ENCODE peak calls at places on chromosomes 16 and 17, in five cellular contexts. X is thyroid gland, J is HL-60, D is neural progenitor cell, N is left lung. G is an unnamed sample.

GRCh38 chr17:40541873-40542561 is 23.3 kb downstream of the CCR7 start:
- DNase-seq in X (peak), J (no peak), D (no peak), N (peak), G (no peak)

GRCh38 chr16:9138731-9139501 is 47.5 kb downstream of the HAPSTR1 start:
- DNase-seq in D (peak), J (peak), N (peak), X (peak), G (peak)

GRCh38 chr17:9498490-9498889 is 77.1 kb downstream of the STX8 start:
- DNase-seq in X (no peak), D (no peak), N (no peak), J (no peak), G (no peak)

GRCh38 chr16:977096-977701 is 4.4 kb upstream of the SOX8 start:
- DNase-seq in J (no peak), D (no peak), N (no peak), X (no peak), G (peak)

GRCh38 chr17:7989781-7990655 is 12.4 kb upstream of the GUCY2D start:
- DNase-seq in X (peak), D (peak), N (peak), J (peak), G (peak)

GRCh38 chr16:20799599-20799998 is 6.7 kb downstream of the ERI2 start:
- DNase-seq in X (no peak), J (no peak), D (peak), N (no peak), G (no peak)

GRCh38 chr16:88350922-88351321 is 31.8 kb upstream of the ZNF469 start:
- DNase-seq in X (no peak), N (no peak), J (no peak), D (no peak), G (no peak)

GRCh38 chr16:20753727-20754126 is 10.1 kb upstream of the ACSM3 start:
- DNase-seq in J (no peak), X (no peak), D (no peak), N (no peak), G (no peak)

GRCh38 chr17:73770115-73770848 is 126.0 kb upstream of the SDK2 start:
- DNase-seq in J (no peak), D (no peak), N (peak), X (peak), G (peak)

GRCh38 chr16:72357860-72358259 is 185.9 kb upstream of the PMFBP1 start:
- DNase-seq in J (no peak), X (no peak), N (no peak), D (no peak), G (no peak)

GRCh38 chr16:13083687-13084086 is 182.3 kb downstream of the SHISA9 start:
- DNase-seq in D (no peak), X (no peak), J (no peak), N (no peak), G (no peak)

GRCh38 chr16:86387461-86388440 is 122.6 kb upstream of the FOXF1 start:
- DNase-seq in X (no peak), D (no peak), J (no peak), N (no peak), G (no peak)

GRCh38 chr17:338442-339192 is 14.0 kb downstream of the RPH3AL start:
- DNase-seq in X (peak), N (no peak), J (no peak), D (no peak), G (no peak)

GRCh38 chr17:72318131-72318530 is 197.3 kb downstream of the SOX9 start:
- DNase-seq in N (no peak), D (peak), J (no peak), X (no peak), G (no peak)

GRCh38 chr17:78538033-78538776 is 39.0 kb downstream of the DNAH17 start:
- DNase-seq in N (no peak), D (peak), X (no peak), J (no peak), G (no peak)

GRCh38 chr17:596763-597644 is 117.6 kb downstream of the VPS53 start:
- DNase-seq in D (no peak), N (no peak), X (peak), J (no peak), G (no peak)

GRCh38 chr17:38914741-38915638 is 10.4 kb upstream of the LASP1NB start:
- DNase-seq in X (no peak), J (no peak), N (peak), D (no peak), G (no peak)

GRCh38 chr17:44556114-44556853 is 1.0 kb upstream of the FZD2 start:
- DNase-seq in J (no peak), N (no peak), X (peak), D (peak), G (no peak)

GRCh38 chr16:75593825-75594820 is 27.9 kb downstream of the GABARAPL2 start:
- DNase-seq in J (peak), D (no peak), N (no peak), X (no peak), G (no peak)

GRCh38 chr17:968812-969766 is 10.5 kb downstream of the NXN start:
- DNase-seq in N (no peak), D (no peak), X (no peak), J (no peak), G (no peak)

GRCh38 chr17:64632606-64633005 is 29.5 kb downstream of the SMURF2 start:
- DNase-seq in D (no peak), X (no peak), N (no peak), J (no peak), G (no peak)

GRCh38 chr17:73223626-73224616 is 31.1 kb downstream of the COG1 start:
- DNase-seq in J (no peak), X (no peak), D (no peak), N (no peak), G (no peak)

GRCh38 chr16:55832788-55833583 is at the start of gene CES1:
- DNase-seq in X (peak), J (peak), D (peak), N (peak), G (no peak)

GRCh38 chr17:14818469-14818868 is 446.7 kb downstream of the PMP22 start:
- DNase-seq in X (no peak), D (no peak), N (no peak), J (no peak), G (no peak)

GRCh38 chr16:47136101-47136820 is 7.5 kb downstream of the NETO2 start:
- DNase-seq in D (no peak), J (peak), N (no peak), X (no peak), G (no peak)

GRCh38 chr16:86578499-86579267 is at the start of gene FOXL1:
- DNase-seq in N (no peak), D (peak), X (no peak), J (no peak), G (no peak)

GRCh38 chr16:12170103-12171025 is 193.8 kb downstream of the SNX29 start:
- DNase-seq in N (no peak), D (no peak), J (no peak), X (no peak), G (no peak)

GRCh38 chr17:38868095-38868967 is 1.5 kb upstream of the LASP1 start:
- DNase-seq in J (no peak), D (peak), N (peak), X (no peak), G (no peak)

GRCh38 chr17:7440823-7441174 is 1.5 kb downstream of the FGF11 start:
- DNase-seq in X (peak), D (peak), J (no peak), N (peak), G (no peak)

GRCh38 chr17:60905709-60906108 is 228.1 kb downstream of the BCAS3 start:
- DNase-seq in N (no peak), D (no peak), X (no peak), J (no peak), G (no peak)

GRCh38 chr17:76826290-76827138 is 41.7 kb upstream of the MGAT5B start:
- DNase-seq in J (peak), D (no peak), X (no peak), N (no peak), G (no peak)
- TF ChIP-seq CTCF in J (no peak), D (no peak), X (no peak), N (no peak), G (no peak)

GRCh38 chr16:50551243-50551642 is 3.0 kb downstream of the NKD1 start:
- DNase-seq in D (no peak), J (no peak), N (no peak), X (no peak), G (no peak)
- H3K27ac ChIP-seq in D (no peak), J (no peak), N (no peak), X (no peak), G (no peak)

GRCh38 chr16:89922884-89923639 is at the start of gene TUBB3:
- DNase-seq in J (no peak), D (peak), N (peak), X (no peak), G (peak)
- TF ChIP-seq CTCF in J (no peak), D (peak), N (no peak), X (no peak), G (no peak)

DNA sequence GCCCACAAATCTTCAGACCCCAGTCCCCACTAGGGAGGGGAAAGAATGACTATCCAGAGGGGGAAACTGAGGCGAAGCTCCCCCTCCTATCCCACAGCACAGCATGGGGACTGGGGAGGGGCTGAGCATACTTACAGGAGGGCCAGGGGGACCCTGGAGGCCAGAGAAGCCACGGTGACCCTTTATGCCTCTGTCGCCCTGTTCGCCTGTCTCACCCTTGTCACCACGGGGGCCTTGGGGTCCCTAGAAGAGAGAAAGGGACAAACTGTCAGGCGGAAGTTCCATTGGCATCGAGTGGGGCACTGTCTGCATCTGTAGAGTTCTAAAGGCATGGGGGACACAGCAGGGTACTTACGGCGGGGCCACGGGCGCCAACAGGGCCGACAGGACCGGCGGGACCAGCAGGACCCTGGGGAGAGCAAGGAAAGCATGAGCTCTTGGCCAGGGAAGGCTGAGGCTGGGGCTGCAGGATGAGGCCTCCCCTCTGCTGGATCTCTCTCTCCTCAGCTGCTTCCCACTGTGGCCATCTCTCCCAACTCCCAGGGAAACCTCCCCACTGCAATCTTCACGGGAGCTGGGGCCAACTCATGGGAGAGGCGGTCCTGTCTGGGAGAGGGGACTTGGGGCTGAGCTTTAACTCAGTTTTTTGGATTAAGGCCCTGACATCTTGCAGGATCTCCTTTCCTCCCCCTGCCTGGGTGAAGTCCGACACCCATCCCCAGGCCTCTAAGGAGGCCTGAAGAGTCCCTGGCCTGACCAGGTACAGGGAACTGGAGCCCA is 13.5 kb downstream of the COL1A1 start:
- DNase-seq in J (no peak), X (no peak), N (no peak), D (no peak), G (no peak)
- H3K27ac ChIP-seq in J (no peak), X (no peak), N (no peak), D (no peak), G (no peak)

DNA sequence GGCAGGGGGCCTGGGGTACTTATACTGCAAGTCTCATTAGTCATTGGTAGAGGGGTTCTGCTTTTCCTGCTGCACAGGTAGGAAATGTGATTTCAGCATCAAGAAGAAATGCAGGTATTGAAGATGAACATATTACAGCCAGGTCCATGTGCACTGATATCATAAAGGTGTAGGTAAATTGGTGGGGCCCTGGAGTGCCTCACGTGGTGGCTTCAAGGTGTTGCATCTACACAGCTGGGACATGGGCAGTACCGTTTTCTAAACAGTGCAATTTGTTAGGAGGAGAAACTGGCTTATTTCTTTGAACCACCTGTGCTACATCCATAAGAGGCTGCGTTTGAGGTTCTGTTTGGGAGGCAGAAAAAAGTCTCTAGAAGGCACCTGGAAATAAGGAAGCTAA is 618.1 kb upstream of the RBFOX1 start:
- DNase-seq in X (no peak), J (no peak), D (no peak), N (no peak), G (no peak)
- TF ChIP-seq CTCF in X (no peak), J (no peak), D (no peak), N (no peak), G (no peak)

DNA sequence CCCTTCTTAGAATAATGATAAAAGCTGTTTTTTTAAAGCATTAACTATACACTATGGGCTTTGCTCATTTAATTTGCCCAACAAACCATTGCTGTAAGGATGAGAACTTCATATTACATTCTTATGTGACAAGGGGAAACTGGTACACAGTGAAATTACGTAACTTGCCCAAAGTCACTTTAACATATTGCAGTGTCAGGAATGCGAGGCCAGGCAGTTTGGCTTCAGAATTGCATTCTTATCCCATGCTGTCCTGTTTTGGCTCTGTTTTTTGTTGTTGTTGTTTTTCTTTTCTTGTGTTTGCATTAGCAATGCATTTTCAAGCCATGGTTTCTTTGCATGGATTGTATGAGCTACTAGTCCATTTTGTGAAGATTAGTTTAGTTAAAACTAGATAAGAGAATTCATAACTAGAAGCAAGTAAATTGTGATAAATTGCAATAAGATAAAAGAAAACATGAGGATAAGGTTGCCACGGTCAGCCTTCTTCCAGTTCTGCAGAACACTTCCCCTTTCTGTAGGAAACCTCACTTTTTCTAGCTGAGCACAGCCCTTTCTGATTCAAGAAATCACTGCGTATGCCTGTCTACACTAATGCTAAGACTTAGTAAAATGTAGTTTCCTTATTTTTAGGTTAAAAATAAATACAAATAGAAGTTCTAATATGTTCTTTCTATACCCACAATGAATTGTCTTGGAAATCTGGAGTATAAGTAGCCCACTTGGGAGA is 221.3 kb upstream of the KCNJ16 start:
- DNase-seq in J (no peak), X (no peak), N (no peak), D (no peak), G (no peak)
- H3K27ac ChIP-seq in J (no peak), X (no peak), N (peak), D (no peak), G (no peak)

DNA sequence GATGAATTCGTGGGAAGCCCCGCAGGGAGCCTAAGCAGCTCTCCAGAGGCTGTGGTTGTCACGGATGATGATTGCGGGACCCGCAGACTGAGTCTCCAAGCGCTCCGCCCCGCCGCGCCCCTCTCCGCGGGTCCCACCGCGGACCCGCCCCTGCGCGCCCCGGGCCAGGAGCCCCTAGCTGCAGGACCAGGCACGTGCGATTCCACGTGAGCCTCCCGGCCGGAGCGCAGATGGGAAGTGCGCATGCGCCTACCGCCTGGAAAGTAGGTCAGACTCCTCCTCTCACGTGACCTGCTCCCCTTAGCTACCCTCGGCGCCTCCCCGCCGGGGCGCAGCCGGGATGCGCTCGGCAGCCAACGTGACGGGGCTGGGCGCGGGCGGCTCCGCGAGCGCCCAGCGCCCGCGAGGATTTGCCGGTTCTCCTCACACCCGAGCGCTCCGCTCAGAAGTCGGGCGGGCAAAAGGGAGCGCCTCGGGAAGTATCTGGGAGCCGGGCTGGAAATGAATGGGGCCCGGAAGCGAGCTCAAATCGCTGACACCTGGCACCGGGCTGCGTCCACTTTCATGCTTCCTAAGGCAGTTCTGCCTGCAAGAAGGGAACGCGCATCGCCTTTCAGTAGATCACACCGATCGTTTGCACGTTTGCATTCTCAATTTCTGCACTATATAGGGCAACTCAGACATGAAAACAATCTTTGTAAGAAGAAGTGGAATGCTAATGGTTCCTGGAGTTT is 26.4 kb upstream of the HLF start:
- DNase-seq in N (peak), D (peak), X (peak), J (peak), G (peak)
- TF ChIP-seq CTCF in N (no peak), D (peak), X (no peak), J (no peak), G (no peak)

DNA sequence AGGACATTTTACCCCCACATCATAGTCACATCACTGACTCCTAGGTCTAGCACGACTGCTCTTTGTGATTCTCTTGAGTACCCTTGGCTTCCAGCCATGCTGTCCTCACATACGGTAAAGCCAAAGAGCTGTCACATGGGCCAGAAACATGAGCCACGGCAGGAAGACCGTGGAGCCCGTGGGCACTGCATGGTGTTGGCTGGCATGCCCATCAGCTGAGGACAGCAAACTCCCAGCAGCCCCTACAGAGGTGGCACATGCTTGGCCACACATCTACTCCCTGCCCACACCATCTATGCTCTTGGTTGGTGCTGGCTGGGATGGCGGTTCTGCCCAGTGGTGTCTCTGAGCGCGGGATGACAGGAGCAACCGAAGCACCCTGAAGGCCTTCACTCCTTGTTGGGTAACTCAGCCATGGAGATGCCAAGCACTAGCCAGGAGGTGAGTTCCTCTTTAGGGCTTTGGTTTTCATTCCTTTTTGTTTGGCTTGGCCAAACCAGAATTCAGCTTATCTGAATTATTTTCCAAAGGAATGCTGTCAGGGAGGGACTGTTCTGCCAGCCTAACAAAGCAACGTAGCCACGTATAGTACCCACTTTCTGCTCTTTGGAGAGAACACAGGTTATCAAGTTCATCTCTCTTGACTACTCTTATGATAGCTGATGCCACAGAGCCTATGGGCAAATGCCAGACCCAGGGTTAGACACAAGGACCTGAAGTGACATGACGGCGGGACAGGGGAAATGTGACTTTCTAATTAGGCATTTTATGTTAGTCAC is 10.0 kb downstream of the TNFAIP1 start:
- DNase-seq in J (no peak), N (no peak), X (peak), D (no peak), G (no peak)
- H3K27ac ChIP-seq in J (no peak), N (peak), X (no peak), D (no peak), G (no peak)

GRCh38 chr17:47894498-47895253 is 1.4 kb upstream of the SP2 start:
- DNase-seq in D (no peak), J (no peak), X (no peak), N (no peak), G (no peak)
- TF ChIP-seq CTCF in D (no peak), J (no peak), X (no peak), N (no peak), G (no peak)

GRCh38 chr16:48272837-48273421 is 25.6 kb upstream of the ABCC11 start:
- DNase-seq in D (no peak), X (peak), J (no peak), N (no peak), G (no peak)
- H3K27ac ChIP-seq in D (no peak), X (peak), J (no peak), N (peak), G (no peak)

G was measured in prostate gland.